ENCODE peak calls at places on chromosomes 1 and 21, in four cellular contexts. One of them, this sample, is unnamed.

GRCh38 chr1:21814241-21814918 is 2.3 kb downstream of the LDLRAD2 start:
- DNase-seq in H9: peak; percentile 82
- DNase-seq in IMR-90: no peak
- DNase-seq in H1: peak; percentile 91
- DNase-seq in this sample: peak; percentile 73

GRCh38 chr1:12616709-12617373 is 1.2 kb downstream of the DHRS3 start:
- DNase-seq in IMR-90: no peak
- DNase-seq in H9: no peak
- DNase-seq in H1: no peak
- DNase-seq in this sample: no peak

GRCh38 chr21:40457741-40458140 is 389.2 kb downstream of the DSCAM start:
- DNase-seq in H9: no peak
- DNase-seq in H1: no peak
- DNase-seq in IMR-90: no peak
- DNase-seq in this sample: no peak

GRCh38 chr1:47442202-47442601 is 4.4 kb downstream of the FOXD2 start:
- DNase-seq in IMR-90: no peak
- DNase-seq in H1: no peak
- DNase-seq in H9: no peak
- DNase-seq in this sample: no peak

GRCh38 chr1:70353641-70354331 is 736 bp downstream of the ANKRD13C start:
- DNase-seq in H9: no peak
- DNase-seq in H1: no peak
- DNase-seq in IMR-90: peak; percentile 74
- DNase-seq in this sample: peak; percentile 51

GRCh38 chr1:93735722-93736121 is 54.1 kb upstream of the BCAR3 start:
- DNase-seq in H9: no peak
- DNase-seq in H1: no peak
- DNase-seq in IMR-90: peak; percentile 90
- DNase-seq in this sample: no peak

GRCh38 chr1:40732756-40733301 is 41.3 kb downstream of the NFYC start:
- DNase-seq in H1: no peak
- DNase-seq in H9: no peak
- DNase-seq in IMR-90: no peak
- DNase-seq in this sample: no peak

GRCh38 chr1:246110343-246111219 is 396.5 kb downstream of the SMYD3 start:
- DNase-seq in H1: no peak
- DNase-seq in H9: no peak
- DNase-seq in IMR-90: peak; percentile 78
- DNase-seq in this sample: peak; percentile 22

GRCh38 chr1:81340258-81340657 is 460.5 kb upstream of the ADGRL2 start:
- DNase-seq in H9: no peak
- DNase-seq in IMR-90: no peak
- DNase-seq in H1: no peak
- DNase-seq in this sample: no peak

DNA sequence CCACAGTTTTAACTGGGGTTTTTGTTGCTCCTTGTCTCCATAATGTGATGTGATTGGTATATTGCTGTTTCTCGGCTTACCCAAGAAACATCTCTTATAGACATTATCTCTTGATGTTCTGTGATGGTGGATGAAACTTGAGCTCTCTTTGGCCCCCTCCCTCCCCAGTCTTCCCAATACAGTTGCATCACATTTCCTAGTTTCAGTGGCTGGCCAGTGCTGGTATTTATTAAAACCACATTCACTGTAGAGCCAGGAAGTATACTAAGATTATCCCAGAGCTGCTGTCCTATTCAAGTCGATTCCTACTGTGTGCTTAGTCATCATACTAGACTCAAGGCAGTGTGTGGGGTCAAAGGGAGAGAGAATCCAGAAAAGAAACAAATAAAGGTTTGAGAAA is 244.4 kb downstream of the KAZN start:
- DNase-seq in H9: no peak
- DNase-seq in IMR-90: peak; percentile 77
- DNase-seq in H1: no peak
- DNase-seq in this sample: no peak
- H3K4me1 ChIP-seq in H9: no peaks in the 10 kb centered on the region
- H3K4me1 ChIP-seq in IMR-90: peaks cover 10% of the 10 kb centered on the region
- H3K4me1 ChIP-seq in H1: no peaks in the 10 kb centered on the region
- H3K4me1 ChIP-seq in this sample: no peaks in the 10 kb centered on the region

GRCh38 chr1:44787506-44787905 is 464 bp downstream of the BEST4 start:
- DNase-seq in H1: no peak
- DNase-seq in IMR-90: no peak
- DNase-seq in H9: no peak
- DNase-seq in this sample: no peak

GRCh38 chr1:44788120-44788860 is at the start of gene BEST4:
- DNase-seq in IMR-90: no peak
- DNase-seq in H1: no peak
- DNase-seq in H9: no peak
- DNase-seq in this sample: no peak

GRCh38 chr1:44786138-44786840 is 1.7 kb downstream of the BEST4 start:
- DNase-seq in H1: peak; percentile 94
- DNase-seq in IMR-90: peak; percentile 59
- DNase-seq in H9: peak; percentile 88
- DNase-seq in this sample: peak; percentile 84

GRCh38 chr1:44785501-44786137 is 2.4 kb downstream of the BEST4 start:
- DNase-seq in H9: no peak
- DNase-seq in IMR-90: no peak
- DNase-seq in H1: no peak
- DNase-seq in this sample: no peak

GRCh38 chr1:44786841-44787426 is 1.0 kb downstream of the BEST4 start:
- DNase-seq in H9: no peak
- DNase-seq in IMR-90: no peak
- DNase-seq in H1: no peak
- DNase-seq in this sample: no peak
- H3K23ac ChIP-seq in H9: no peak overlapping the region
- H3K23ac ChIP-seq in IMR-90: no peak overlapping the region
- H3K23ac ChIP-seq in H1: no peak overlapping the region
- H3K23ac ChIP-seq in this sample: no peak overlapping the region

DNA sequence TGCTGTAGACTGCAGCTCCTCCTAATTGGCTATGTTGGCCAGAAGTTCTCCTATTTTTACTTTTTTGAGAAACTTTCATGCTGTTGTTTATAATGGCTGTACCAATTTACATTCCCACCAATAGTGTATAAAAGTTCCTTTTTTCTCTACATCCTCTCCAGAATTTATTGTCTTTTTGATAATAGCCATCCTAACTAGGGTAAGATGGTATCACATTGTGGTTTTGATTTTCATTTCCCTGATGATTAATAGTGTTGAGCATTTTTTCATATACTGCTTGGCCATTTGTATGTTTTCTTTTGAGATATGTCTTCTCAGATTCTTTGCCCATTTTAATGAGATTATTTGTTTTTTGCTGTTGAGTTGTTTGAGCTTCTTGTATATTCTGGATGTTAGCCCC is 46.8 kb downstream of the NTMT2 start:
- DNase-seq in H9: no peak
- DNase-seq in IMR-90: no peak
- DNase-seq in H1: no peak
- DNase-seq in this sample: no peak
- H3K56ac ChIP-seq in H9: no peak overlapping the region
- H3K56ac ChIP-seq in IMR-90: no peak overlapping the region
- H3K56ac ChIP-seq in H1: no peak overlapping the region
- H3K56ac ChIP-seq in this sample: no peak overlapping the region

DNA sequence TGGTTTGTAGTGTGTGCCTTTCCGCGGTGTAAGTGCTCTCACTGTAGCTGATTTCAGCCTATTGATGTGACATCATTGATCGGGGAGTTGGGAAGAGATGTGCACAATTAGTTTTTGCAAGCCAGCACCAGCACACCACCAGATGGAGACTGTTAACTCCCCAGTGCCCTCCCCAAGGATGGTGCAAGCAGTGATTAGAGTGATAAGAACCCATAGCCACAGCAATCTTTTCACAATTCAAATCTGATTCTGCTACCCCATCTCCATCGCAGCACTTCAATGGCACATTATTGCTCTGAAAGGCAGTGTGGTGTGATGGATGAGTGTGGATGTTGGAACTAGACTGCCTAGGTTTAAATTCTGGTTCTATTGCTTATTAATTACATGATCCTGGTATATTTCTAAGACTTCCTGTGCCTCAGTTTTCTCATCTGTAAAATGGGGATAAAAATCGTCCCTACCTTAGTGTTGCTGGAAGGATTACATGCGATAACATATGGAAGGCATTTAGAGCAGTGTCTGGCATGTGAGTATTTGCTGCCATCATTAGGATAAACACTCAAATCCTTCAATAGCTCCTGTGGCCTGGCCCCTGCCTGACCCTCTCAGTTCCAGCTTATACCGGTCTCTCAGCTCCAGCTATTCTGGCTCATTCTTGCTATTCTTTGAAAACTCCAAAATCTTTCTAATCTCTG is 6.7 kb downstream of the CSF3R start:
- DNase-seq in H9: no peak
- DNase-seq in IMR-90: no peak
- DNase-seq in H1: no peak
- DNase-seq in this sample: no peak
- H3K4me1 ChIP-seq in H9: no peaks in the 10 kb centered on the region
- H3K4me1 ChIP-seq in IMR-90: no peaks in the 10 kb centered on the region
- H3K4me1 ChIP-seq in H1: no peaks in the 10 kb centered on the region
- H3K4me1 ChIP-seq in this sample: no peaks in the 10 kb centered on the region

GRCh38 chr21:43851593-43851992 is 13.4 kb upstream of the AGPAT3 start:
- DNase-seq in IMR-90: no peak
- DNase-seq in H1: no peak
- DNase-seq in H9: no peak
- DNase-seq in this sample: no peak
- H3K23ac ChIP-seq in IMR-90: no peak overlapping the region
- H3K23ac ChIP-seq in H1: no peak overlapping the region
- H3K23ac ChIP-seq in H9: no peak overlapping the region
- H3K23ac ChIP-seq in this sample: no peak overlapping the region

GRCh38 chr1:240598602-240599001 is 13.4 kb downstream of the GREM2 start:
- DNase-seq in IMR-90: no peak
- DNase-seq in H1: no peak
- DNase-seq in H9: no peak
- DNase-seq in this sample: no peak
- H3K56ac ChIP-seq in IMR-90: no peak overlapping the region
- H3K56ac ChIP-seq in H1: no peak overlapping the region
- H3K56ac ChIP-seq in H9: no peak overlapping the region
- H3K56ac ChIP-seq in this sample: no peak overlapping the region